ENCODE peak calls at places on chromosomes 3 and 15, in four cellular contexts. One of them, this sample, is unnamed.

GRCh38 chr15:25177955-25178801 is 223.4 kb downstream of the SNRPN start:
- DNase-seq in GM03348: peak
- DNase-seq in GM13977: peak
- DNase-seq in kidney: peak
- DNase-seq in this sample: peak

GRCh38 chr15:92845109-92845508 is 55.0 kb upstream of the CHD2 start:
- DNase-seq in GM03348: peak
- DNase-seq in GM13977: no peak
- DNase-seq in kidney: no peak
- DNase-seq in this sample: no peak

GRCh38 chr15:47750740-47751262 is 33.5 kb downstream of the SEMA6D start:
- DNase-seq in GM03348: no peak
- DNase-seq in GM13977: no peak
- DNase-seq in kidney: no peak
- DNase-seq in this sample: no peak

GRCh38 chr3:134804508-134805480 is 9.7 kb downstream of the EPHB1 start:
- DNase-seq in GM03348: no peak
- DNase-seq in GM13977: no peak
- DNase-seq in kidney: no peak
- DNase-seq in this sample: no peak

GRCh38 chr3:170848294-170848917 is 21.6 kb downstream of the RPL22L1 start:
- DNase-seq in GM03348: peak
- DNase-seq in GM13977: no peak
- DNase-seq in kidney: no peak
- DNase-seq in this sample: no peak

GRCh38 chr3:13654330-13655073 is 105.6 kb downstream of the FBLN2 start:
- DNase-seq in GM03348: no peak
- DNase-seq in GM13977: no peak
- DNase-seq in kidney: no peak
- DNase-seq in this sample: no peak

GRCh38 chr3:14947105-14947885 is at the start of gene NR2C2:
- DNase-seq in GM03348: peak
- DNase-seq in GM13977: peak
- DNase-seq in kidney: peak
- DNase-seq in this sample: peak

GRCh38 chr3:152021951-152022461 is 148.6 kb downstream of the SUCNR1 start:
- DNase-seq in GM03348: peak
- DNase-seq in GM13977: no peak
- DNase-seq in kidney: peak
- DNase-seq in this sample: peak

GRCh38 chr3:102129774-102130608 is 280.7 kb downstream of the NFKBIZ start:
- DNase-seq in GM03348: peak
- DNase-seq in GM13977: no peak
- DNase-seq in kidney: no peak
- DNase-seq in this sample: no peak

GRCh38 chr15:25481208-25481862 is 42.5 kb upstream of the UBE3A start:
- DNase-seq in GM03348: peak
- DNase-seq in GM13977: no peak
- DNase-seq in kidney: no peak
- DNase-seq in this sample: no peak

GRCh38 chr15:80277147-80277546 is 25.1 kb upstream of the CTXND1 start:
- DNase-seq in GM03348: no peak
- DNase-seq in GM13977: no peak
- DNase-seq in kidney: no peak
- DNase-seq in this sample: no peak

GRCh38 chr15:100919481-100920405 is 586 bp downstream of the LRRK1 start:
- DNase-seq in GM03348: peak
- DNase-seq in GM13977: peak
- DNase-seq in kidney: no peak
- DNase-seq in this sample: no peak

GRCh38 chr3:193605876-193606275 is 12.9 kb downstream of the OPA1 start:
- DNase-seq in GM03348: peak
- DNase-seq in GM13977: peak
- DNase-seq in kidney: no peak
- DNase-seq in this sample: peak

GRCh38 chr3:40661285-40661684 is 136.5 kb downstream of the ZNF621 start:
- DNase-seq in GM03348: no peak
- DNase-seq in GM13977: no peak
- DNase-seq in kidney: no peak
- DNase-seq in this sample: no peak

GRCh38 chr3:150174179-150174578 is 203.5 kb upstream of the PFN2 start:
- DNase-seq in GM03348: no peak
- DNase-seq in GM13977: no peak
- DNase-seq in kidney: no peak
- DNase-seq in this sample: no peak

GRCh38 chr3:127061641-127062040 is 78.7 kb downstream of the PLXNA1 start:
- DNase-seq in GM03348: no peak
- DNase-seq in GM13977: no peak
- DNase-seq in kidney: peak
- DNase-seq in this sample: no peak

GRCh38 chr3:137582484-137582883 is 181.6 kb upstream of the SOX14 start:
- DNase-seq in GM03348: no peak
- DNase-seq in GM13977: no peak
- DNase-seq in kidney: no peak
- DNase-seq in this sample: no peak

GRCh38 chr3:38119248-38119544 is 17.7 kb downstream of the ACAA1 start:
- DNase-seq in GM03348: no peak
- DNase-seq in GM13977: no peak
- DNase-seq in kidney: no peak
- DNase-seq in this sample: no peak

GRCh38 chr3:48997102-48997637 is 7.1 kb downstream of the P4HTM start:
- DNase-seq in GM03348: no peak
- DNase-seq in GM13977: no peak
- DNase-seq in kidney: no peak
- DNase-seq in this sample: no peak

GRCh38 chr3:89300976-89301375 is 193.6 kb downstream of the EPHA3 start:
- DNase-seq in GM03348: peak
- DNase-seq in GM13977: no peak
- DNase-seq in kidney: no peak
- DNase-seq in this sample: no peak

GRCh38 chr15:69064649-69065048 is 50.2 kb downstream of the NOX5 start:
- DNase-seq in GM03348: no peak
- DNase-seq in GM13977: no peak
- DNase-seq in kidney: no peak
- DNase-seq in this sample: no peak

GRCh38 chr3:195794708-195795107 is 17.0 kb downstream of the MUC4 start:
- DNase-seq in GM03348: no peak
- DNase-seq in GM13977: no peak
- DNase-seq in kidney: no peak
- DNase-seq in this sample: no peak

GRCh38 chr15:31047437-31047836 is 54.1 kb downstream of the TRPM1 start:
- DNase-seq in GM03348: no peak
- DNase-seq in GM13977: no peak
- DNase-seq in kidney: no peak
- DNase-seq in this sample: no peak

This sample was measured in testis.